ENCODE peak calls at places on chromosomes 5 and 9, in ten cellular contexts. Z is NCI-H524; G is activated gamma-delta T cell treated with Interleukin-2 at 50 U/mL for 16 hours; L is fibroblast of mammary gland; R is AG10803; H is activated naive CD4-positive, alpha-beta T cell; B is cardiac muscle cell; W is activated T-cell treated with anti-CD3 and anti-CD28 coated beads, Interleukin-2, amount 50 U/mL, for 24 hours; P is aorta; T is colonic mucosa. E is an unnamed sample.

GRCh38 chr9:30997291-30997690 is 1387.2 kb upstream of the ACO1 start:
- DNase-seq in Z (no peak), G (no peak), L (no peak), R (no peak), H (no peak), B (no peak), W (no peak), P (no peak), T (no peak), E (no peak)

GRCh38 chr5:75239681-75240080 is 3.0 kb upstream of the ANKRD31 start:
- DNase-seq in Z (no peak), G (no peak), L (no peak), R (no peak), H (no peak), B (no peak), W (no peak), P (no peak), T (no peak), E (no peak)

GRCh38 chr9:78325343-78325742 is 28.4 kb downstream of the PSAT1 start:
- DNase-seq in Z (peak), G (no peak), L (peak), R (peak), H (no peak), B (peak), W (no peak), P (no peak), T (peak), E (no peak)

GRCh38 chr9:93681316-93682154 is 105.2 kb downstream of the PHF2 start:
- DNase-seq in Z (no peak), G (peak), L (no peak), R (no peak), H (no peak), B (no peak), W (peak), P (peak), T (peak), E (no peak)

GRCh38 chr9:15377625-15378252 is 44.9 kb upstream of the SNAPC3 start:
- DNase-seq in Z (no peak), G (no peak), L (peak), R (peak), H (no peak), B (no peak), W (no peak), P (no peak), T (no peak), E (no peak)

GRCh38 chr5:1192971-1193590 is 8.3 kb upstream of the SLC6A19 start:
- DNase-seq in Z (no peak), G (no peak), L (no peak), R (no peak), H (no peak), B (no peak), W (no peak), P (no peak), T (no peak), E (no peak)

GRCh38 chr5:93126634-93127033 is 454.4 kb downstream of the NR2F1-AS1 start:
- DNase-seq in Z (no peak), G (no peak), L (peak), R (peak), H (no peak), B (no peak), W (no peak), P (no peak), T (no peak), E (no peak)

GRCh38 chr5:38445374-38446028 is 110.9 kb downstream of the LIFR start:
- DNase-seq in Z (peak), G (no peak), L (peak), R (no peak), H (no peak), B (no peak), W (no peak), P (peak), T (no peak), E (no peak)

GRCh38 chr5:163841-164240 is 27.5 kb upstream of the LRRC14B start:
- DNase-seq in Z (no peak), G (no peak), L (no peak), R (no peak), H (no peak), B (no peak), W (no peak), P (peak), T (no peak), E (no peak)

GRCh38 chr9:119639287-119639955 is 270.2 kb upstream of the BRINP1 start:
- DNase-seq in Z (peak), G (no peak), L (peak), R (peak), H (no peak), B (peak), W (no peak), P (no peak), T (no peak), E (no peak)

GRCh38 chr5:145834917-145835838 is at the start of gene PRELID2:
- DNase-seq in Z (peak), G (peak), L (peak), R (peak), H (peak), B (peak), W (peak), P (peak), T (peak), E (peak)

GRCh38 chr9:86187121-86187520 is 72.3 kb downstream of the C9orf153 start:
- DNase-seq in Z (no peak), G (no peak), L (no peak), R (no peak), H (no peak), B (peak), W (no peak), P (no peak), T (no peak), E (no peak)

GRCh38 chr5:74595143-74595915 is 45.2 kb downstream of the ENC1 start:
- DNase-seq in Z (no peak), G (no peak), L (no peak), R (peak), H (no peak), B (peak), W (no peak), P (no peak), T (peak), E (no peak)

GRCh38 chr5:148687427-148687826 is 33.1 kb upstream of the HTR4 start:
- DNase-seq in Z (peak), G (no peak), L (peak), R (no peak), H (no peak), B (peak), W (no peak), P (no peak), T (peak), E (peak)

GRCh38 chr9:124511891-124512805 is 4.9 kb upstream of the NR5A1 start:
- DNase-seq in Z (no peak), G (no peak), L (no peak), R (no peak), H (no peak), B (no peak), W (no peak), P (no peak), T (no peak), E (no peak)

GRCh38 chr5:133708451-133708850 is 96.1 kb upstream of the FSTL4 start:
- DNase-seq in Z (peak), G (no peak), L (no peak), R (no peak), H (no peak), B (no peak), W (no peak), P (no peak), T (no peak), E (no peak)

GRCh38 chr9:28915256-28915930 is 1342.1 kb upstream of the C9orf72 start:
- DNase-seq in Z (no peak), G (no peak), L (no peak), R (no peak), H (no peak), B (no peak), W (no peak), P (no peak), T (peak), E (no peak)

GRCh38 chr5:16492398-16493175 is 27.0 kb upstream of the ZNF622 start:
- DNase-seq in Z (peak), G (no peak), L (peak), R (peak), H (no peak), B (no peak), W (no peak), P (peak), T (peak), E (no peak)

GRCh38 chr5:164098536-164098935 is 593.1 kb downstream of the MAT2B start:
- DNase-seq in Z (no peak), G (no peak), L (no peak), R (no peak), H (no peak), B (no peak), W (no peak), P (no peak), T (no peak), E (no peak)

GRCh38 chr9:129637673-129638439 is 4.1 kb downstream of the ASB6 start:
- DNase-seq in Z (no peak), G (no peak), L (no peak), R (no peak), H (no peak), B (no peak), W (no peak), P (no peak), T (no peak), E (no peak)

E was measured in GM06990.